ENCODE peak calls at places on chromosomes 1 and 21, in seven cellular contexts. M is right atrium auricular region, S is lower lobe of right lung, G is Peyer's patch, P is tibial nerve, L is IMR-90, F is H1. B is an unnamed sample.

GRCh38 chr1:61842863-61843514 is 100.7 kb downstream of the PATJ start:
- DNase-seq in M (no peak), S (no peak), G (no peak), P (no peak), L (no peak), F (no peak), B (no peak)

GRCh38 chr21:27268290-27268689 is 301.4 kb upstream of the ADAMTS5 start:
- DNase-seq in M (no peak), S (no peak), G (no peak), P (no peak), L (peak), F (no peak), B (no peak)

GRCh38 chr1:119372493-119373086 is 4.0 kb downstream of the HAO2 start:
- DNase-seq in M (no peak), S (no peak), G (no peak), P (no peak), L (no peak), F (no peak), B (no peak)

GRCh38 chr1:185776521-185776920 is 42.3 kb downstream of the HMCN1 start:
- DNase-seq in M (no peak), S (no peak), G (no peak), P (no peak), L (peak), F (no peak), B (no peak)

GRCh38 chr21:19031956-19032355 is 628.4 kb upstream of the TMPRSS15 start:
- DNase-seq in M (no peak), S (no peak), G (no peak), P (no peak), L (no peak), F (no peak), B (no peak)

GRCh38 chr1:26161408-26162219 is 2.7 kb downstream of the FAM110D start:
- DNase-seq in M (no peak), S (peak), G (no peak), P (no peak), L (peak), F (no peak), B (no peak)

GRCh38 chr1:93471911-93472310 is 24.0 kb downstream of the FNBP1L start:
- DNase-seq in M (no peak), S (no peak), G (no peak), P (no peak), L (peak), F (no peak), B (no peak)

GRCh38 chr1:83900530-83900929 is 98.4 kb downstream of the TTLL7 start:
- DNase-seq in M (no peak), S (no peak), G (no peak), P (no peak), L (peak), F (no peak), B (no peak)

GRCh38 chr21:34642211-34643075 is 26.4 kb upstream of the CLIC6 start:
- DNase-seq in M (peak), S (no peak), G (peak), P (no peak), L (peak), F (no peak), B (peak)

GRCh38 chr1:59104191-59104760 is 192.6 kb upstream of the FGGY start:
- DNase-seq in M (no peak), S (no peak), G (no peak), P (no peak), L (no peak), F (no peak), B (no peak)

GRCh38 chr1:200610846-200611245 is 9.7 kb downstream of the KIF14 start:
- DNase-seq in M (no peak), S (no peak), G (no peak), P (no peak), L (peak), F (no peak), B (no peak)

GRCh38 chr1:113782451-113782850 is 23.2 kb upstream of the PHTF1 start:
- DNase-seq in M (no peak), S (no peak), G (no peak), P (no peak), L (peak), F (no peak), B (no peak)

GRCh38 chr1:14095001-14095400 is 395.0 kb downstream of the PRDM2 start:
- DNase-seq in M (no peak), S (no peak), G (no peak), P (no peak), L (no peak), F (no peak), B (no peak)

GRCh38 chr1:91381844-91382243 is 22.8 kb downstream of the HFM1 start:
- DNase-seq in M (no peak), S (no peak), G (no peak), P (no peak), L (peak), F (no peak), B (no peak)

DNA sequence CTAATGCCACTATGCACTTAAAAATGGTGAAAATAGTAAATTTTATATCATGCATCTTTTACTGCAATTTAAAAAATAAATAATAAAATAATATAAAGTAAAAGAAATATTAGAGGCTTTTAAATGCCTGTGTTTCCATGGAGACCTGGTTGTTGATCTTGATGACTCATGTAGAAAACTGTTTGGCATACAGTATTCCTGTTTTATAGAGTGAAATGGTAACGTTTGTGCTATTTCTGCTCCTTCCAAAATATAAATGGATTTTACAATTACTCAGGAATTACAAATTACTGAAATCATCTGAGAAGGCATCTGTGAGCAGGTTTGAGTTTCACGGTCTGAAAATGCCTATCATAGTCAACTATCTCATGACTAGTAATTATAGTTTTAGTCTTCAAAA is 98.4 kb upstream of the USP25 start:
- DNase-seq in M (no peak), S (no peak), G (no peak), P (no peak), L (peak), F (no peak), B (no peak)
- H3K4me3 ChIP-seq in M (no peak), S (no peak), G (no peak), P (no peak), L (no peak), F (no peak), B (no peak)

GRCh38 chr1:85359874-85360708 is 83.7 kb upstream of the BCL10 start:
- DNase-seq in M (no peak), S (no peak), G (no peak), P (no peak), L (peak), F (no peak), B (no peak)
- H3K27ac ChIP-seq in M (peak), S (no peak), G (no peak), P (no peak), L (peak), F (no peak), B (peak)

DNA sequence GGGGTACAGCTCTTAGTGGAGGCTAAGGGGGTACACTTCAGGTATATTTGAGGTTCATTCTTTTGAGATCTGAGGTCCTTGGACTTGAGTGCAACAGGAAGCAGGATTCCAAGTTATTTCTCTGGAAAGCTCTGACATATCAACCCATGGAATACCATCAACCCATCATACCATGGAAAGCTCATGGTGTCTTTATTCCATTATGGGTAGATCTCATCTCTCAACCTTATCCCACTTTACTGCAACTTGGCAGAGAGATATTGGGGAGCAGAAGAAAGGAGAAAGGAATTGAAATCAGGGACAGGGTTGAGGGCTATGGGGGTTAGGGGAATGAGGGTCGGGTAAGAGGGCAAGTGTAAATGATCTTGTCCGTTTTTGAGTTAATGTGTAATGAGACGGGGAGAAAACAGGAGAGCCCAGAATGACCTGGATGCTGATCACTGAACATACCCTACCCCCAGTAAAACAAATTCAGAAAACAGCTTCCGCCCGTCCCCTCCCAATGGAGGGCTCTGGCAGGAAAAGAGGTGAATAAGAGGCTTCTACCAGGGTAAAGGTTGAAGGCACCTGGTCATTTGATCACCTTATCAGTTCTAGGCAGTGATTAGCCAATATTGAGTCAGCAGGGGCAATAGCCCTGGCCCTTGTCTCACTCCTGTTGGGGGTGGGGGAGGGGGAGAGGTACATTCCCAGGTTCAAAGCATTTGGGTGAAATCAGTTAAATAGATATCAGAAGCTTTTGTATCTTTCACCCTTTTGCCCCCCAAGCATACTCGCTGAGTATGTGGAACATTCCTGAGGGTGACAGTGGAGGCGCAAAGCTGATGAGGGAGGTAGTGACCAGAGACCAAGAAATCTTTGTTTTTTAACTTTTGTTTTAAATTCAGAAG is 622 bp upstream of the APOA2 start:
- DNase-seq in M (no peak), S (no peak), G (no peak), P (no peak), L (no peak), F (no peak), B (no peak)
- H3K4me3 ChIP-seq in M (no peak), S (no peak), G (no peak), P (no peak), L (no peak), F (no peak), B (no peak)

GRCh38 chr1:40421348-40421693 is 29.0 kb upstream of the ZFP69B start:
- DNase-seq in M (no peak), S (no peak), G (no peak), P (no peak), L (no peak), F (no peak), B (no peak)

GRCh38 chr1:40422630-40423263 is 27.5 kb upstream of the ZFP69B start:
- DNase-seq in M (no peak), S (no peak), G (no peak), P (no peak), L (no peak), F (no peak), B (no peak)

GRCh38 chr1:40421694-40422384 is 28.4 kb upstream of the ZFP69B start:
- DNase-seq in M (no peak), S (no peak), G (no peak), P (no peak), L (peak), F (no peak), B (no peak)

GRCh38 chr1:40423951-40424618 is 26.2 kb upstream of the ZFP69B start:
- DNase-seq in M (no peak), S (no peak), G (no peak), P (no peak), L (no peak), F (no peak), B (no peak)

GRCh38 chr1:40423264-40423642 is 27.0 kb upstream of the ZFP69B start:
- DNase-seq in M (no peak), S (no peak), G (no peak), P (no peak), L (no peak), F (no peak), B (no peak)
- H3K27ac ChIP-seq in M (no peak), S (no peak), G (no peak), P (no peak), L (no peak), F (no peak), B (peak)

DNA sequence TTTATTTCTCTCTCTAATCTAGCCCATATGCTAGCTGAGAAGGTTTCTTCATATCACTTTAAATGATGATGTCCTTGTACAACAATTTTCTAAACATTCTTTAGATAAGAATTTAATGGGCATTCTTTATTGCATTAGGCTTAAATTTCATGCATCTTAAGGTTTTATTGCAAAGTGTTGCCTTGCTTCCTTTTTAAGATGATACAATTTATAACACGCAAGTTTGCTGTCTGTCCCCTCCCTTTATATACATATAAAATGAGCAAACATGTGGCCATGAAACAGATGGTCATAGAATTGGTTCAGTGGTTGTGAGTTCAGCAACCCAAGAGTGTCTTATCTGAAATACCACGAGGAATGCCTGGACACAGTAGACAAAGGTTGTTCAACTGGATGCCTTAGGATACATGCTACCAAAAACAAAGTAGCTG is 12.1 kb downstream of the NBPF3 start:
- DNase-seq in M (no peak), S (no peak), G (no peak), P (no peak), L (peak), F (no peak), B (no peak)
- H3K4me3 ChIP-seq in M (no peak), S (no peak), G (no peak), P (no peak), L (no peak), F (no peak), B (no peak)

B was measured in coronary artery.